ENCODE peak calls at places on chromosomes 7 and 10, in seven cellular contexts. Z is IMR-90, C is mesenchymal stem cell, V is neuronal stem cell, Q is H1, I is H9, K is mesendoderm. D is an unnamed sample.

GRCh38 chr10:22803201-22803895 is 89.0 kb upstream of the PIP4K2A start:
- DNase-seq in Q (no peak), C (no peak), K (no peak), I (no peak), V (no peak), Z (peak), D (peak)

GRCh38 chr10:80149123-80149522 is 16.6 kb downstream of the PLAC9 start:
- DNase-seq in C (no peak), Z (no peak), K (no peak), V (no peak), I (no peak), Q (no peak), D (no peak)

GRCh38 chr10:72574636-72575035 is 51.2 kb downstream of the MICU1 start:
- DNase-seq in Z (no peak), Q (no peak), I (no peak), C (no peak), K (no peak), V (no peak), D (no peak)

GRCh38 chr10:25797888-25798429 is 136.1 kb upstream of the MYO3A start:
- DNase-seq in K (no peak), I (no peak), C (no peak), Q (no peak), V (no peak), Z (no peak), D (peak)

GRCh38 chr7:32785365-32785764 is 106.2 kb downstream of the KBTBD2 start:
- DNase-seq in Z (no peak), V (no peak), Q (no peak), I (peak), C (no peak), K (no peak), D (no peak)

GRCh38 chr10:132222726-132223125 is 36.0 kb downstream of the DPYSL4 start:
- DNase-seq in C (no peak), Z (no peak), Q (no peak), K (no peak), V (no peak), I (no peak), D (no peak)

GRCh38 chr7:141272417-141272816 is 198.6 kb downstream of the TMEM178B start:
- DNase-seq in Q (no peak), I (no peak), C (no peak), K (peak), Z (no peak), V (no peak), D (no peak)

GRCh38 chr7:123169065-123169464 is 30.7 kb downstream of the SLC13A1 start:
- DNase-seq in V (no peak), Q (no peak), I (no peak), K (no peak), Z (no peak), C (no peak), D (no peak)

GRCh38 chr7:101200862-101201599 is at the start of gene MOGAT3:
- DNase-seq in Z (no peak), I (peak), C (no peak), V (no peak), Q (no peak), K (no peak), D (no peak)

GRCh38 chr10:31770307-31770902 is 158.2 kb downstream of the ARHGAP12 start:
- DNase-seq in Q (no peak), C (no peak), I (no peak), Z (no peak), K (no peak), V (no peak), D (no peak)

GRCh38 chr10:124324856-124325657 is 93.7 kb downstream of the OAT start:
- DNase-seq in Z (no peak), V (no peak), K (no peak), Q (no peak), C (no peak), I (no peak), D (no peak)

GRCh38 chr10:123573236-123574147 is 92.7 kb upstream of the GPR26 start:
- DNase-seq in K (peak), V (peak), I (peak), C (no peak), Q (peak), Z (no peak), D (peak)

GRCh38 chr10:79286318-79286951 is 60.8 kb upstream of the PPIF start:
- DNase-seq in K (no peak), Z (peak), C (peak), V (no peak), I (no peak), Q (no peak), D (peak)

GRCh38 chr7:14698239-14698638 is 204.3 kb downstream of the DGKB start:
- DNase-seq in C (peak), K (no peak), I (no peak), Z (no peak), V (no peak), Q (no peak), D (no peak)

GRCh38 chr7:132815696-132816334 is 239.5 kb upstream of the PLXNA4 start:
- DNase-seq in V (no peak), Z (peak), Q (no peak), I (no peak), C (no peak), K (peak), D (no peak)

GRCh38 chr7:101020444-101020843 is 563 bp downstream of the MUC17 start:
- DNase-seq in K (no peak), I (no peak), C (no peak), Q (no peak), Z (no peak), V (no peak), D (no peak)

GRCh38 chr10:95451568-95452524 is 109.3 kb downstream of the SORBS1 start:
- DNase-seq in V (no peak), Z (no peak), Q (no peak), C (no peak), I (no peak), K (no peak), D (no peak)

GRCh38 chr7:199465-200249 is 7.3 kb downstream of the FAM20C start:
- DNase-seq in Q (no peak), V (no peak), C (no peak), I (no peak), K (no peak), Z (no peak), D (no peak)

GRCh38 chr7:373818-374705 is 84.1 kb downstream of the FOXL3 start:
- DNase-seq in I (no peak), K (no peak), Z (no peak), Q (no peak), V (no peak), C (no peak), D (no peak)

GRCh38 chr10:86105640-86106039 is 261.0 kb downstream of the GRID1 start:
- DNase-seq in I (no peak), C (no peak), Q (no peak), Z (no peak), K (no peak), V (no peak), D (no peak)

GRCh38 chr10:98186681-98187080 is 52.2 kb downstream of the R3HCC1L start:
- DNase-seq in Q (no peak), V (no peak), I (no peak), Z (peak), C (no peak), K (no peak), D (no peak)

GRCh38 chr10:78706986-78707500 is 361.7 kb upstream of the ZMIZ1 start:
- DNase-seq in K (no peak), Z (no peak), V (no peak), Q (no peak), I (no peak), C (no peak), D (no peak)

GRCh38 chr10:132685121-132685891 is 100.6 kb downstream of the NKX6-2 start:
- DNase-seq in C (peak), Z (peak), K (no peak), V (no peak), Q (no peak), I (peak), D (no peak)

GRCh38 chr7:74025745-74026144 is 2.2 kb upstream of the ELN start:
- DNase-seq in V (no peak), C (no peak), I (no peak), K (no peak), Z (no peak), Q (no peak), D (no peak)

GRCh38 chr10:12984165-12984747 is 17.3 kb downstream of the CCDC3 start:
- DNase-seq in Q (no peak), V (no peak), I (no peak), Z (peak), K (no peak), C (peak), D (no peak)

GRCh38 chr10:26215923-26216576 is 524 bp upstream of the GAD2 start:
- DNase-seq in V (peak), K (peak), Q (no peak), I (peak), Z (no peak), C (no peak), D (peak)

GRCh38 chr7:80918909-80919721 is at the start of gene SEMA3C:
- DNase-seq in C (peak), Z (peak), V (peak), K (peak), I (peak), Q (peak), D (peak)

DNA sequence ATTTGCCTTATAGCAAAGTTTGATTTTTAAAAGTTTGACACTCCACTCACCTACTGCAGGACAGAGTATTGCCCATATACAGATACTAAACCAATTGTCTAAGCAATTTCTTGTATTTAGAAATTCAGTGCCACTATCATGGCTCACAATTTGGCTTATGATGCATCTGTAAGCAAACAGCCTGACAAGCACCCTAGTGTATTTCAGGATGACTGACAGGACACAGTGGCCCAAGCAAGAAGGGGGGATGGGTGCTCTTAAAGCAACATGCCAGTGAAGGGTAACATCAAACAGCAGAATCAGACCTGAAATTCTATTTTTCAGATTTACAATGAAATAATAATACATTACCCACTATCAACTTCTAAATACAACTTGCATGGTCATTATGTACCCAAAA is 30.5 kb downstream of the CTNNA3 start:
- DNase-seq in V (no peak), I (no peak), K (peak), C (no peak), Q (no peak), Z (no peak), D (no peak)
- H3K23ac ChIP-seq in V (no peak), I (no peak), K (no peak), C (no peak), Q (no peak), Z (no peak), D (no peak)

GRCh38 chr10:3891396-3891795 is 106.4 kb upstream of the KLF6 start:
- DNase-seq in V (no peak), C (no peak), K (no peak), Z (no peak), I (no peak), Q (no peak), D (peak)
- H3K23ac ChIP-seq in V (no peak), C (no peak), K (no peak), Z (no peak), I (no peak), Q (no peak), D (no peak)

GRCh38 chr10:51422311-51423120 is 276.9 kb downstream of the CSTF2T start:
- DNase-seq in Z (peak), V (no peak), I (peak), C (peak), K (peak), Q (peak), D (peak)

GRCh38 chr10:51419416-51420093 is 279.8 kb downstream of the CSTF2T start:
- DNase-seq in Z (no peak), C (no peak), I (no peak), V (no peak), K (no peak), Q (no peak), D (no peak)

GRCh38 chr10:51425431-51425830 is 274.0 kb downstream of the CSTF2T start:
- DNase-seq in I (no peak), V (no peak), Z (no peak), C (no peak), Q (no peak), K (no peak), D (no peak)

GRCh38 chr10:51423121-51423452 is 276.3 kb downstream of the CSTF2T start:
- DNase-seq in Z (no peak), V (no peak), C (no peak), I (no peak), K (no peak), Q (no peak), D (no peak)

DNA sequence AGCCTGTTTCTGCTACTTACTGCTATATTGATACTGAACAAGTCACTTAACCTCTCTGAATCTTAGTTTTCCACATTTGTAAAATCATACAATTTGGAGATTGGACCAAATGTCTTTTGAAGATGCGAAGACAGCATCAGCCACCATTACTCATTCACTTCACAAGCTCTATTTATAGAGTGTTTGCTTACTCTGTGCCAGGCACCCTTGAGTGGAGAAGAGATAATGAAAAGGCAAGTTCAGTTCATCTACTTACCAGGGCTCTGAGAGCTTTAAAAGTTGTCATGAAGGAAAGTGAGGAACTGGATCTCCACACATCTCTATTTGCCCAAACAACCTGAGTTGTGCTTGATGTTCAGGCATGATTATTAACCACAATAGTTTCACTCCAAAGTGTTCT is 277.5 kb downstream of the CSTF2T start:
- DNase-seq in K (no peak), Q (no peak), I (no peak), V (no peak), Z (peak), C (peak), D (no peak)
- H3K23ac ChIP-seq in K (no peak), Q (no peak), I (no peak), V (no peak), Z (no peak), C (no peak), D (no peak)

GRCh38 chr10:11597470-11597869 is 14.0 kb downstream of the USP6NL start:
- DNase-seq in K (no peak), Q (no peak), V (no peak), C (no peak), Z (no peak), I (no peak), D (no peak)
- H3K23ac ChIP-seq in K (no peak), Q (no peak), V (no peak), C (no peak), Z (no peak), I (no peak), D (no peak)

DNA sequence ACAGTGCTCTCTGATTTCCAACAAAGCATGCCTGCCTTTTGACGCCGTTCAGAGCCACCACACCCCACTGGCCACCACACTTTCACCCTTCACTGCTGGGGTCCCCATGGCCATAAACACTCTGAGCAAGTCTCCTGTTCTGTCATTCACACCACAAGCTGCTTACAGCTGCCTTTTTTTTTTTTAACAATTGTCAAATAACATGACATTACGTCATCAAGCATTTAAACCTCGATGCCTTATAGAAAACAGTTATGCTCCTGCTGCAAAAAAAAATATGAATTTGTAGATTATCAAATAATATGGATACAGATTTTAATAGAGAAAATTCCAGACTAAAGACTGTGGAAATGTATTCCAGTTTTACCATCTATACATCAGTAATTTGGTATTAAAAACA is 578.7 kb upstream of the PFKP start:
- DNase-seq in Q (no peak), K (no peak), Z (no peak), C (no peak), V (no peak), I (no peak), D (no peak)
- H3K23ac ChIP-seq in Q (no peak), K (no peak), Z (no peak), C (no peak), V (no peak), I (no peak), D (no peak)

GRCh38 chr7:139999516-139999915 is 63.2 kb downstream of the PARP12 start:
- DNase-seq in K (no peak), Z (no peak), C (no peak), Q (no peak), V (no peak), I (no peak), D (no peak)
- H3K23ac ChIP-seq in K (no peak), Z (no peak), C (no peak), Q (no peak), V (no peak), I (no peak), D (no peak)

GRCh38 chr7:68014031-68014774 is 1017.6 kb downstream of the TYW1 start:
- DNase-seq in Z (no peak), C (no peak), K (no peak), I (peak), Q (no peak), V (no peak), D (no peak)

GRCh38 chr7:68020102-68020501 is 1023.5 kb downstream of the TYW1 start:
- DNase-seq in C (no peak), Q (no peak), I (no peak), K (no peak), Z (no peak), V (no peak), D (no peak)

GRCh38 chr7:68015098-68015497 is 1018.5 kb downstream of the TYW1 start:
- DNase-seq in K (peak), Q (no peak), C (no peak), V (no peak), Z (no peak), I (peak), D (no peak)

GRCh38 chr7:68015565-68016532 is 1019.2 kb downstream of the TYW1 start:
- DNase-seq in K (no peak), V (no peak), Z (no peak), Q (no peak), I (no peak), C (no peak), D (no peak)
- H3K23ac ChIP-seq in K (no peak), V (no peak), Z (no peak), Q (no peak), I (no peak), C (no peak), D (no peak)